ENCODE peak calls at places on chromosome 1, in ten cellular contexts. X is stimulated activated CD8-positive, alpha-beta memory T cell treated with anti-CD3 and anti-CD28 coated beads, Interleukin-2, amount 100 ng/mL, for 1 hour; F is fibroblast of villous mesenchyme; R is activated CD4-positive, alpha-beta T cell treated with anti-CD3 and anti-CD28 coated beads, Interleukin-2, amount 50 U/mL, for 4 hours; N is T-cell; O is right atrium auricular region; D is kidney tubule cell; H is progenitor cell of endocrine pancreas; Y is WTC11; M is DND-41. E is an unnamed sample.

GRCh38 chr1:92480200-92480812 is 6.4 kb downstream of the GFI1 start:
- DNase-seq in X (no peak), F (no peak), R (no peak), N (no peak), O (no peak), D (no peak), H (peak; percentile 25), Y (peak; percentile 57), M (no peak), E (no peak)

GRCh38 chr1:5481889-5482288 is 510.3 kb downstream of the NPHP4 start:
- DNase-seq in X (peak; percentile 9), F (no peak), R (peak; percentile 19), N (peak; percentile 28), O (no peak), D (peak; percentile 8), H (peak; percentile 24), Y (peak; percentile 11), M (no peak), E (no peak)

GRCh38 chr1:64006276-64007051 is 197.0 kb upstream of the UBE2U start:
- DNase-seq in X (no peak), F (peak; percentile 51), R (no peak), N (no peak), O (no peak), D (peak; percentile 88), H (no peak), Y (no peak), M (no peak), E (no peak)

GRCh38 chr1:221336141-221336540 is 405.7 kb downstream of the DUSP10 start:
- DNase-seq in X (no peak), F (peak; percentile 62), R (no peak), N (no peak), O (no peak), D (no peak), H (no peak), Y (no peak), M (no peak), E (no peak)

GRCh38 chr1:244196890-244197289 is 145.8 kb downstream of the ZBTB18 start:
- DNase-seq in X (no peak), F (no peak), R (no peak), N (no peak), O (no peak), D (no peak), H (no peak), Y (no peak), M (no peak), E (no peak)

GRCh38 chr1:25026757-25027450 is 96.8 kb upstream of the RUNX3 start:
- DNase-seq in X (no peak), F (no peak), R (no peak), N (no peak), O (no peak), D (no peak), H (no peak), Y (no peak), M (no peak), E (no peak)

GRCh38 chr1:108124622-108125311 is 75.4 kb downstream of the SLC25A24 start:
- DNase-seq in X (no peak), F (no peak), R (no peak), N (no peak), O (no peak), D (no peak), H (no peak), Y (no peak), M (no peak), E (no peak)

GRCh38 chr1:230289350-230289644 is 136.8 kb downstream of the PGBD5 start:
- DNase-seq in X (no peak), F (no peak), R (no peak), N (no peak), O (no peak), D (no peak), H (no peak), Y (no peak), M (no peak), E (no peak)

GRCh38 chr1:205377355-205377754 is 20.6 kb upstream of the KLHDC8A start:
- DNase-seq in X (no peak), F (no peak), R (no peak), N (no peak), O (peak; percentile 26), D (no peak), H (no peak), Y (no peak), M (no peak), E (no peak)